ENCODE peak calls at places on chromosomes 2 and 18, in eight cellular contexts. J, N, M, H, Z, U, L and E are unnamed samples.

GRCh38 chr2:230634146-230634545 is 78.5 kb upstream of the CAB39 start:
- DNase-seq in H (no peak), U (no peak), J (no peak), N (no peak), Z (no peak), L (no peak), M (no peak), E (no peak)

GRCh38 chr2:151560289-151560688 is 150.6 kb downstream of the RIF1 start:
- DNase-seq in U (peak; percentile 58), H (no peak), J (no peak), L (no peak), Z (no peak), M (peak; percentile 8), N (peak; percentile 71), E (no peak)

GRCh38 chr18:70384181-70384790 is 95.4 kb downstream of the SOCS6 start:
- DNase-seq in N (peak; percentile 92), Z (no peak), M (peak; percentile 23), U (no peak), L (peak; percentile 37), J (no peak), H (no peak), E (no peak)

GRCh38 chr2:42239289-42239661 is 70.1 kb downstream of the EML4 start:
- DNase-seq in H (no peak), L (no peak), J (no peak), M (no peak), N (no peak), Z (no peak), U (no peak), E (no peak)

GRCh38 chr2:126761256-126761980 is 105.5 kb downstream of the GYPC start:
- DNase-seq in U (peak; percentile 53), M (no peak), J (peak; percentile 43), Z (no peak), N (no peak), L (no peak), H (no peak), E (no peak)

GRCh38 chr2:27720004-27720551 is 51.4 kb upstream of the MRPL33 start:
- DNase-seq in U (no peak), H (no peak), N (peak; percentile 94), Z (no peak), J (no peak), L (peak; percentile 85), M (peak; percentile 91), E (no peak)

GRCh38 chr2:100819365-100820345 is at the start of gene NPAS2:
- DNase-seq in L (no peak), N (no peak), M (peak; percentile 64), Z (peak; percentile 71), U (no peak), J (no peak), H (peak; percentile 50), E (no peak)

GRCh38 chr2:114063346-114063745 is 173.5 kb downstream of the ACTR3 start:
- DNase-seq in J (no peak), H (no peak), L (no peak), U (no peak), Z (no peak), M (no peak), N (no peak), E (no peak)

GRCh38 chr2:130341562-130342019 is 1.1 kb upstream of the IMP4 start:
- DNase-seq in N (no peak), H (no peak), Z (no peak), M (no peak), L (no peak), J (no peak), U (no peak), E (no peak)

GRCh38 chr18:27599202-27599829 is 414.2 kb upstream of the CHST9 start:
- DNase-seq in J (no peak), H (peak; percentile 71), M (peak; percentile 42), U (no peak), Z (no peak), L (no peak), N (peak; percentile 4), E (no peak)

GRCh38 chr2:7007488-7007845 is 90.3 kb downstream of the RNF144A start:
- DNase-seq in H (no peak), J (no peak), N (no peak), M (no peak), Z (no peak), U (no peak), L (no peak), E (no peak)

GRCh38 chr2:193153576-193153975 is 958.8 kb upstream of the TMEFF2 start:
- DNase-seq in M (no peak), U (no peak), N (no peak), Z (no peak), J (no peak), H (no peak), L (no peak), E (no peak)

GRCh38 chr2:231714639-231715498 is 6.5 kb downstream of the PTMA start:
- DNase-seq in Z (peak; percentile 80), L (no peak), N (no peak), H (peak; percentile 88), M (peak; percentile 74), U (no peak), J (peak; percentile 82), E (peak; percentile 70)

GRCh38 chr2:165357758-165358157 is 111.7 kb upstream of the CSRNP3 start:
- DNase-seq in U (no peak), H (no peak), Z (no peak), N (peak; percentile 70), L (peak; percentile 29), J (no peak), M (no peak), E (no peak)

GRCh38 chr2:99278793-99279291 is 22.2 kb downstream of the LYG1 start:
- DNase-seq in H (no peak), N (peak; percentile 70), Z (no peak), U (no peak), J (no peak), M (peak; percentile 73), L (peak; percentile 88), E (no peak)
- TF ChIP-seq CTCF in H (no peak), N (no peak), Z (no peak), U (no peak), J (no peak), M (no peak), L (no peak), E (no peak)

DNA sequence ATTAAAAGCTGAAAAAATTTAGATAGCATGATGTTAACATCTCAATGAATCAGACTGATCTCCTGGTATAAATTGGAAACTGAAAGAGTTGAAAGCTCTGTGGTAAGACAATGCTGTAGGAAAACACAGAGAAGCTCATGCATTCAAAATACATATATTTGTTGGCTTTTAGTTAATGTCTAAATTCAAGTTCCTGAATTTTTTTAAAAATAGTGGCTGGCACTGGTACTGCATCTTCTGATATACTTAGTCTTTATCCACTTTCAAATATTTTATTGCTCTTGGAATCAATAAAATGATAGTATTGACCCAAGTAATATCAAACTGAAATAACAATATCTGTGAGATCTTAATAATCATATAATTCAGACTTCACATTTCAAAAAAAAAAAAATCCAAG is 151.4 kb upstream of the FIGN start:
- DNase-seq in J (no peak), U (no peak), H (no peak), M (no peak), Z (no peak), N (no peak), L (no peak), E (no peak)
- TF ChIP-seq CTCF in J (peak; percentile 73), U (no peak), H (peak; percentile 72), M (peak; percentile 21), Z (no peak), N (peak; percentile 12), L (peak; percentile 33), E (no peak)

DNA sequence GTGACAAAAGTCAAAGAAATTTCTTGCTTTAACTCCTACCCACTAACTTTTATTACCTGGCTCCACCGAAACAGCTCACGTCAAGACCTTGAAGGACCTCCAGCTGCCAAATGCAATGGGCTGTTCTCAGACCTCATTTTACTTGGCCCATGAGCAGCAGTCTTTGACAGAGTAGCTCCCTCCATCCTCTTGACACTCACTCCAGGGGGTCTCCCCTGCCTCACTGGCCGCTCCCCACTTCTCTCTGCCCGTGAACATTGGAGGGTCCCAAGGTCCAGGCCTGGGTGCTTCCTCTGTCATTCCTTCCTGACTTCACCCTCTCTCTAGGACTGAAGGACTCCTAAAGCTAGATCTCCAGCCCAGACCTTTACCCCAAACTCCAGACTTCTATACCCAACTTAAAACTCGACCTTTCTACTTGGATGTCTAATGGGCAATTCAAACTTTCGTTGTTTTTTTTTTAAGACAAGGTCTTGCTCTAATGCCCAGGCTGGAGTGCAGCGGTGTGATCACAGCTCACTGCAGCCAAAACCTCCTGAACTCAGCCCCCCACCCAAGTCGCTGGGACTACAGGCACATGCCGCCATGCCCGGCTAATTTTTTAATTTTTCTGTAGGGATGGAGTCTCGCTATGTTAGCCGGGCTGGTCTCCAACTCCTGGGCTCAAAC is 92.9 kb upstream of the ST3GAL5 start:
- DNase-seq in N (no peak), U (peak; percentile 54), H (no peak), M (no peak), J (peak; percentile 43), L (no peak), Z (no peak), E (no peak)
- TF ChIP-seq CTCF in N (no peak), U (no peak), H (no peak), M (no peak), J (no peak), L (no peak), Z (no peak), E (no peak)

GRCh38 chr2:25165992-25166618 is 2.3 kb downstream of the POMC start:
- DNase-seq in J (no peak), N (no peak), U (no peak), Z (peak; percentile 63), H (no peak), M (peak; percentile 20), L (no peak), E (no peak)
- TF ChIP-seq CTCF in J (peak; percentile 51), N (peak; percentile 40), U (peak; percentile 43), Z (peak; percentile 38), H (no peak), M (no peak), L (no peak), E (peak; percentile 52)

DNA sequence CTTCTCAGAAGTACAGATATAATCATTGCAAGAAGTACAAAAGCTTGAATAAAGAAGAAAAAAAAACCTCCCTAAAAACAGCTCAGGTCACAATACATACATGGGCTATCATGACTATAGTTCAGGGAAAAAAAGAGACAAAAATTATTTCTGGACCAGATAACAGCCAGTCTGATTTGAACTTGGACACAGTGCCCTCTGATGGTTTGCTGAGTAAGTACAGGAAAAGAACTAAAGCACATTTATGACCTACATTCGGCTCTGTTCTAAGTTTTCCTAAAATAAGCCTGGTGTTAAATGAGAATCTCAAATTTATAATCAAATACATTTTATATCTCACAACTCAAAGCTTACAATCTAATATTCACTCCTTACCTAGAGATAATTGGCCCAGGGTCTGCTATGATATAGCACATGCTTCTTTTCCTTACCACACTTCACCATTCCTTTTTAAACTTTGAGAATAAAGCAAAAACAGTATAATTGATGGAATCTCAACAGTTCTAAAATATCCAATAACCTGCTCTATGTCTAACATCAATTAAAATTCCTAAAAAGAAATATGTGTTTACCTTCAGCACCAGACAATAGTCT is 81.1 kb downstream of the RAPH1 start:
- DNase-seq in U (no peak), M (peak; percentile 33), N (no peak), J (no peak), H (no peak), Z (no peak), L (peak; percentile 24), E (no peak)
- TF ChIP-seq CTCF in U (peak; percentile 80), M (peak; percentile 60), N (peak; percentile 70), J (peak; percentile 91), H (peak; percentile 75), Z (peak; percentile 78), L (peak; percentile 79), E (peak; percentile 80)

DNA sequence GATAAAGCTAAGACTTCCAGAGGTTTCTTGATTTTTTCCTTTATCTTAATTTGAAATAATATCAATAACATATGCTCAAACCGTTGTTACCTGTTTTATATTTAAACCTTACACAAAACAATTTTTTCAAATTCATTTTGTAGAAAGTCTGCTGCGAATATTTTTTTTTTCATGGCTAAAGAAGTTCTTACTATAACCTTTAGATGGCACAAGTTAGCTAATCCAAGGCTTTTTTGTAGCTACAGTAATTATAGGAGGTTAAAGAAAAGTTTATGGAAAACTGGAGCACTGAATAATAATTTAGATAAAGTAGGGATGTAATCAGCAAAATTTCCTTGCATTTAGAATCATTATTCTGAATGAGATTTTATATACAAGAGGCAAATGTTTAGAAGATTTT is 78.0 kb upstream of the PNPT1 start:
- DNase-seq in J (no peak), Z (no peak), M (no peak), L (no peak), U (no peak), H (no peak), N (no peak), E (no peak)
- TF ChIP-seq CTCF in J (peak; percentile 79), Z (peak; percentile 47), M (peak; percentile 56), L (peak; percentile 77), U (peak; percentile 77), H (peak; percentile 68), N (peak; percentile 62), E (peak; percentile 36)